ENCODE peak calls at places on chromosomes 12 and 14, in six cellular contexts. Y is osteoblast, N is Peyer's patch, U is mesendoderm, R is stomach, X is ovary. V is an unnamed sample. For H3K27me3 and H3K4me1, the result is how much of the 10 kb centered on the place peaks cover.

GRCh38 chr14:59090572-59090971 is 97.9 kb upstream of the DAAM1 start:
- DNase-seq in U (no peak), Y (no peak), N (no peak), X (no peak), R (no peak), V (no peak)

GRCh38 chr12:22264380-22264779 is 70.1 kb downstream of the ST8SIA1 start:
- DNase-seq in N (no peak), U (no peak), Y (no peak), X (no peak), R (no peak), V (no peak)

GRCh38 chr14:101733211-101733610 is 28.3 kb upstream of the PPP2R5C start:
- DNase-seq in U (no peak), N (no peak), Y (peak), X (no peak), R (no peak), V (no peak)

GRCh38 chr14:68195126-68195525 is 375.5 kb downstream of the RAD51B start:
- DNase-seq in Y (no peak), U (peak), R (no peak), N (no peak), X (no peak), V (no peak)

GRCh38 chr12:47992776-47993175 is 11.5 kb downstream of the COL2A1 start:
- DNase-seq in Y (no peak), N (no peak), R (no peak), X (no peak), U (no peak), V (no peak)

GRCh38 chr12:59637657-59638150 is 41.9 kb downstream of the SLC16A7 start:
- DNase-seq in N (no peak), R (no peak), U (peak), Y (no peak), X (no peak), V (no peak)

GRCh38 chr12:49541140-49541861 is 2.5 kb downstream of the KCNH3 start:
- DNase-seq in U (no peak), X (no peak), R (no peak), Y (peak), N (no peak), V (no peak)

GRCh38 chr14:32593290-32593942 is 264.3 kb downstream of the AKAP6 start:
- DNase-seq in N (no peak), U (peak), X (no peak), Y (peak), R (no peak), V (no peak)

GRCh38 chr12:14129601-14130178 is 148.3 kb upstream of the GRIN2B start:
- DNase-seq in Y (peak), U (no peak), X (no peak), R (no peak), N (no peak), V (no peak)

GRCh38 chr14:65495196-65495595 is 82.7 kb downstream of the FUT8 start:
- DNase-seq in U (no peak), R (no peak), Y (no peak), N (no peak), X (no peak), V (no peak)

GRCh38 chr12:78645956-78646355 is 218.6 kb upstream of the SYT1 start:
- DNase-seq in X (no peak), Y (no peak), N (no peak), R (no peak), U (no peak), V (no peak)

GRCh38 chr14:20630340-20631022 is 11.0 kb downstream of the OR6S1 start:
- DNase-seq in Y (no peak), X (peak), N (no peak), U (peak), R (no peak), V (no peak)
- H3K27ac ChIP-seq in Y (no peak), X (no peak), N (no peak), U (peak), R (peak), V (no peak)

DNA sequence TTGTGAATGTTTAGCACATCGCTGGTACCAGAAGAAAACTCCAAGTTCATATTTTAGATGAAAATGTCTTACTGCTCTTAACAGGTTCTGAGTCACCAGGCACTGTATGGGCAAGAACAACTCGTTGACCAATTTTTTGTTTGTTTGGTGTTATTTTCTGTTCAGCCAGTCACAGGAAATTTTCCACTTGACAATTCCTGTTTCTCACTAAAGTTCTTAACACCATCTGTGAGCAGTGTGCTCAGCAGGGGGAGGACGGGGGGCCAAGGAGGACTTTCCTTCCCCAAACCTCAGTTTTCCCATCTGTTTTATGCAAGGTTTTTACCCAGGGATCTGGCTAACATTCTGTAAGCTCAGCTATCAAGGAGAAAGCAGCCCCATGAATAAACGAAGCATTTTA is 3.0 kb downstream of the NUAK1 start:
- DNase-seq in R (no peak), Y (no peak), N (no peak), U (no peak), X (no peak), V (no peak)
- H3K27me3 ChIP-seq in R (under half), Y (under half), N (under half), U (under half), X (under half), V (under half)

DNA sequence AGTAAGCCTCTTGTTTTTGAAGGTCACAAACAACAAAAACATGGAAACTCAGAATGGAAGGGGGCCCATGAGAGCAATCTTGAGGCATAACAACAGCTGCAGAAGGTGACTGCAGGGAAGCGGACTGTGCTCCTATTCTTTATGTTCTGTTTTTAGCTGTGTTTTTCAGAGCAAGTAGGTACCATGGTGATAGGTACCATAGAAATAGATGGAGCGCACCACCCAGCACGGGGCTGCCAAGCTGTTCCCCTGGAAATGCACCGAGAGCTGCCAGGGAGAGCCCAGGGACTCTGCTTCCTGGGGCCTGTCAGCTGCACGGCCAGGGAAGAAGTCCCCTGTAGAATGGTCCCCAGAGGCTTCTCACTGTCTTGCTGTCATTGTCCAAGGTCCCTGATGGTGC is 32.8 kb downstream of the DGLUCY start:
- DNase-seq in R (no peak), U (no peak), X (no peak), N (no peak), Y (no peak), V (no peak)
- H3K4me1 ChIP-seq in R (half or more), U (under half), X (under half), N (under half), Y (under half), V (under half)

DNA sequence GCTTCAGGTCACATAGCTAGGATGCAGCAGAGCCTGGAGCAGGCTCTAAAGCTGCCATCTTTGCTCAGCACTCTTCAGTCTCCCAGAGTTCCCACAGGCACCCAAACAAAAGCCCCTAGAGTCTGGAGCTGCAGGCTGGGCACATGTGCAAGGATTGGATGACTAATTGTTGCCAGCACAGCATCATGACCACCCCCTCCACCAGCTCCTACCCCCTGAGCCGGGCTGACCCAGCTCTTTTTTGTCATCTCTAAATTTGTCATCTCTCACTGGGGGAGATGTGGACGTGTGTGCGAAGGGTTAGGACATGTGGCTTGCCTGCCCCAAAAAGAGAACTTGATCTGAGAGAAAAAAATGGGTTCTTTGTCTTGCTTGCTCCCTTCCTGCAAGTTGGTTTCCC is 4.3 kb upstream of the MMP19 start:
- DNase-seq in R (no peak), X (no peak), N (no peak), U (no peak), Y (no peak), V (peak)
- H3K27ac ChIP-seq in R (peak), X (peak), N (peak), U (no peak), Y (peak), V (peak)

DNA sequence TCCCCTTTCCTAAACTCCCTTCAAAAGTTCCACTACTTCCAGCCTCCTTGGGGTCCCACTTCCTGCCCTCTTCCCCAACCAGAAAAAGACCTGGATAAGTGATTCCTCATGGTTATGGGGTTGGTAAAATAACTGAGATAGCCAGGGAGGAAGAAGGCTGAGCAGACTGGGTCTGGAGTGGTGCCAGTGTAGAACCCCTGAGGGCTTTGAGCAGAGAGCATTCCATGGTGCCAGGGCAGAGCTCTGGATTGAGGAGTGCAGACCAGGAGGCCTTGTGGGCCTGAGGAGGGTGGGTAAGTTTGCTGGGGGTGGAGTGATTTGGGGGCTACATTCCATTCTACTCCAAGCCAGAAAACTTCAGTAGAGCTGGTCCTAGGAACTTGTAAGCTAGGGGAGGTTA is 9.5 kb upstream of the CISTR start:
- DNase-seq in N (no peak), R (no peak), X (no peak), U (no peak), Y (no peak), V (no peak)
- H3K27me3 ChIP-seq in N (under half), R (half or more), X (under half), U (under half), Y (half or more), V (under half)

GRCh38 chr14:26427059-26427458 is 170.8 kb downstream of the NOVA1 start:
- DNase-seq in X (no peak), Y (no peak), U (peak), N (no peak), R (no peak), V (no peak)

GRCh38 chr14:26424537-26424936 is 173.3 kb downstream of the NOVA1 start:
- DNase-seq in U (no peak), Y (no peak), R (no peak), N (no peak), X (no peak), V (no peak)
- H3K4me1 ChIP-seq in U (under half), Y (under half), R (under half), N (under half), X (under half), V (under half)

GRCh38 chr14:53152627-53152908 is 555 bp downstream of the DDHD1 start:
- DNase-seq in Y (peak), X (no peak), R (no peak), N (no peak), U (no peak), V (no peak)
- H3K27ac ChIP-seq in Y (peak), X (peak), R (peak), N (peak), U (peak), V (peak)

DNA sequence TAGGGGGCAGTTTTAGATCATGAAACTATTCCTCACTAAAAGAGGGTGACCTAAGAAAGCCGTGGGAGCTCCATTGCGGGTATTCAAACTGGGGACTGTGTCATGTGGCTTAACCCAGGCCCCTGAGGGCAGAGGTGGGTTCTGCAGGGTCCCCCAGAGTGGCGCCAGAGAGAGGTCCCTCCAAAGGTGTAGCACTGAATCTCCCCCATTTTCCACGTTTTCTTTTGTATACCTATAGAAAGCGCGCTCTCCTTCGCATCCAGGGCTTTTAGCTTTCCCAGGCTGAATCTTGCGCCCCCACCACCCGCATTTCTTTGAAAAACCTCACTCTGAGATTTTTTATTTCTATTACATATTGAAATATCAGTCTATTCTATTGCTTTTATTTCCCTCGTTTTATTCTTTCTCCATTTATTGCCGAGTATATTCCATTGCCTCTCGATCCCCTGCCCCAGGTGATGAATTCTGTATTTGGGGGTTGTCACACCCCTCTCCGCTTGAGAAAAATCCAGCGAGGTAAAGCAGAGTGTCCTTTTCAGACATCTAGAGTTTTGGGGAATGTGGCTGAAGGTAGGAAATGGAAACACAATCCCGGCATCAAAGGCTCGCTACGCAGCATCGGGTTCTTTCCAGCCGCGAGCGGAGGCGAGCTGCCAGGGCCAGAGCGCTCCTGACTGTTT is 895 bp upstream of the HOXC13 start:
- DNase-seq in X (no peak), R (no peak), N (no peak), U (no peak), Y (no peak), V (no peak)
- H3K27me3 ChIP-seq in X (under half), R (half or more), N (half or more), U (half or more), Y (half or more), V (under half)

V was measured in aorta.